ENCODE peak calls at places on chromosomes 13 and 19, in nine cellular contexts. One of them, this sample, is unnamed.

GRCh38 chr13:66635526-66635925 is 594.6 kb downstream of the PCDH9 start:
- DNase-seq in A549: no peak
- DNase-seq in IMR-90: peak
- DNase-seq in fibroblast of mammary gland: peak
- DNase-seq in cardiac fibroblast: peak
- DNase-seq in psoas muscle: no peak
- DNase-seq in right lobe of liver: no peak
- DNase-seq in stomach: no peak
- DNase-seq in Caco-2: no peak
- DNase-seq in this sample: no peak

GRCh38 chr13:112931028-112931934 is 37.7 kb upstream of the MCF2L start:
- DNase-seq in A549: peak
- DNase-seq in IMR-90: peak
- DNase-seq in Caco-2: peak
- DNase-seq in psoas muscle: no peak
- DNase-seq in right lobe of liver: no peak
- DNase-seq in fibroblast of mammary gland: peak
- DNase-seq in stomach: no peak
- DNase-seq in cardiac fibroblast: peak
- DNase-seq in this sample: no peak

GRCh38 chr19:674282-675151 is 1.7 kb upstream of the FSTL3 start:
- DNase-seq in A549: no peak
- DNase-seq in right lobe of liver: no peak
- DNase-seq in IMR-90: no peak
- DNase-seq in fibroblast of mammary gland: no peak
- DNase-seq in psoas muscle: peak
- DNase-seq in Caco-2: no peak
- DNase-seq in stomach: no peak
- DNase-seq in cardiac fibroblast: no peak
- DNase-seq in this sample: no peak

GRCh38 chr19:48713041-48713863 is 6.3 kb downstream of the MAMSTR start:
- DNase-seq in IMR-90: peak
- DNase-seq in cardiac fibroblast: no peak
- DNase-seq in fibroblast of mammary gland: no peak
- DNase-seq in psoas muscle: peak
- DNase-seq in Caco-2: peak
- DNase-seq in right lobe of liver: no peak
- DNase-seq in A549: peak
- DNase-seq in stomach: no peak
- DNase-seq in this sample: peak

GRCh38 chr13:43153436-43154082 is 130.2 kb downstream of the DNAJC15 start:
- DNase-seq in Caco-2: peak
- DNase-seq in psoas muscle: no peak
- DNase-seq in A549: peak
- DNase-seq in cardiac fibroblast: peak
- DNase-seq in right lobe of liver: no peak
- DNase-seq in fibroblast of mammary gland: peak
- DNase-seq in IMR-90: peak
- DNase-seq in stomach: no peak
- DNase-seq in this sample: no peak

GRCh38 chr19:55383789-55384575 is at the start of gene TMEM238:
- DNase-seq in fibroblast of mammary gland: peak
- DNase-seq in Caco-2: peak
- DNase-seq in A549: peak
- DNase-seq in right lobe of liver: peak
- DNase-seq in psoas muscle: peak
- DNase-seq in cardiac fibroblast: peak
- DNase-seq in stomach: peak
- DNase-seq in IMR-90: peak
- DNase-seq in this sample: peak

GRCh38 chr19:3936506-3937442 is 3.9 kb downstream of the NMRK2 start:
- DNase-seq in fibroblast of mammary gland: no peak
- DNase-seq in right lobe of liver: no peak
- DNase-seq in Caco-2: no peak
- DNase-seq in cardiac fibroblast: no peak
- DNase-seq in stomach: no peak
- DNase-seq in IMR-90: no peak
- DNase-seq in A549: no peak
- DNase-seq in psoas muscle: no peak
- DNase-seq in this sample: no peak

GRCh38 chr19:42268142-42268703 is 829 bp upstream of the CIC start:
- DNase-seq in fibroblast of mammary gland: peak
- DNase-seq in cardiac fibroblast: peak
- DNase-seq in psoas muscle: peak
- DNase-seq in Caco-2: peak
- DNase-seq in IMR-90: peak
- DNase-seq in stomach: peak
- DNase-seq in A549: peak
- DNase-seq in right lobe of liver: peak
- DNase-seq in this sample: peak

GRCh38 chr13:59643906-59644626 is 519.7 kb downstream of the DIAPH3 start:
- DNase-seq in Caco-2: peak
- DNase-seq in psoas muscle: no peak
- DNase-seq in stomach: no peak
- DNase-seq in A549: no peak
- DNase-seq in right lobe of liver: no peak
- DNase-seq in IMR-90: no peak
- DNase-seq in fibroblast of mammary gland: no peak
- DNase-seq in cardiac fibroblast: no peak
- DNase-seq in this sample: no peak

GRCh38 chr19:47111081-47111589 is 2.4 kb downstream of the ZC3H4 start:
- DNase-seq in psoas muscle: peak
- DNase-seq in fibroblast of mammary gland: no peak
- DNase-seq in A549: no peak
- DNase-seq in right lobe of liver: no peak
- DNase-seq in cardiac fibroblast: no peak
- DNase-seq in stomach: peak
- DNase-seq in Caco-2: no peak
- DNase-seq in IMR-90: no peak
- DNase-seq in this sample: peak

GRCh38 chr13:98370806-98371553 is 193.9 kb upstream of the RNF113B start:
- DNase-seq in Caco-2: no peak
- DNase-seq in fibroblast of mammary gland: peak
- DNase-seq in IMR-90: peak
- DNase-seq in A549: no peak
- DNase-seq in right lobe of liver: no peak
- DNase-seq in stomach: peak
- DNase-seq in cardiac fibroblast: peak
- DNase-seq in psoas muscle: peak
- DNase-seq in this sample: no peak

GRCh38 chr13:41916173-41916954 is 44.5 kb downstream of the VWA8 start:
- DNase-seq in A549: no peak
- DNase-seq in right lobe of liver: no peak
- DNase-seq in psoas muscle: no peak
- DNase-seq in Caco-2: no peak
- DNase-seq in IMR-90: peak
- DNase-seq in cardiac fibroblast: peak
- DNase-seq in stomach: no peak
- DNase-seq in fibroblast of mammary gland: peak
- DNase-seq in this sample: no peak

GRCh38 chr19:7177926-7178325 is 108.4 kb downstream of the ZNF557 start:
- DNase-seq in IMR-90: peak
- DNase-seq in fibroblast of mammary gland: peak
- DNase-seq in A549: no peak
- DNase-seq in psoas muscle: no peak
- DNase-seq in stomach: no peak
- DNase-seq in cardiac fibroblast: peak
- DNase-seq in Caco-2: no peak
- DNase-seq in right lobe of liver: no peak
- DNase-seq in this sample: no peak

GRCh38 chr13:44237276-44237767 is 136.3 kb upstream of the SERP2 start:
- DNase-seq in Caco-2: no peak
- DNase-seq in IMR-90: peak
- DNase-seq in A549: no peak
- DNase-seq in stomach: no peak
- DNase-seq in fibroblast of mammary gland: peak
- DNase-seq in right lobe of liver: no peak
- DNase-seq in cardiac fibroblast: peak
- DNase-seq in psoas muscle: peak
- DNase-seq in this sample: no peak

GRCh38 chr13:114099191-114099590 is 33.2 kb downstream of the RASA3 start:
- DNase-seq in psoas muscle: peak
- DNase-seq in right lobe of liver: peak
- DNase-seq in cardiac fibroblast: peak
- DNase-seq in stomach: no peak
- DNase-seq in fibroblast of mammary gland: peak
- DNase-seq in A549: peak
- DNase-seq in Caco-2: no peak
- DNase-seq in IMR-90: peak
- DNase-seq in this sample: no peak

GRCh38 chr13:43596924-43597598 is 189.7 kb downstream of the ENOX1 start:
- DNase-seq in Caco-2: no peak
- DNase-seq in right lobe of liver: no peak
- DNase-seq in IMR-90: no peak
- DNase-seq in fibroblast of mammary gland: no peak
- DNase-seq in psoas muscle: no peak
- DNase-seq in stomach: no peak
- DNase-seq in cardiac fibroblast: no peak
- DNase-seq in A549: no peak
- DNase-seq in this sample: no peak

GRCh38 chr19:42199440-42200115 is 17.9 kb downstream of the DEDD2 start:
- DNase-seq in cardiac fibroblast: no peak
- DNase-seq in fibroblast of mammary gland: no peak
- DNase-seq in stomach: peak
- DNase-seq in Caco-2: no peak
- DNase-seq in IMR-90: no peak
- DNase-seq in A549: no peak
- DNase-seq in right lobe of liver: peak
- DNase-seq in psoas muscle: peak
- DNase-seq in this sample: peak

GRCh38 chr19:50695251-50696064 is 24.1 kb downstream of the SHANK1 start:
- DNase-seq in right lobe of liver: no peak
- DNase-seq in A549: no peak
- DNase-seq in IMR-90: no peak
- DNase-seq in Caco-2: peak
- DNase-seq in stomach: no peak
- DNase-seq in cardiac fibroblast: peak
- DNase-seq in fibroblast of mammary gland: no peak
- DNase-seq in psoas muscle: peak
- DNase-seq in this sample: peak

GRCh38 chr13:106573855-106574254 is 5.9 kb upstream of the ARGLU1 start:
- DNase-seq in cardiac fibroblast: peak
- DNase-seq in right lobe of liver: no peak
- DNase-seq in stomach: peak
- DNase-seq in A549: no peak
- DNase-seq in IMR-90: peak
- DNase-seq in fibroblast of mammary gland: peak
- DNase-seq in psoas muscle: peak
- DNase-seq in Caco-2: no peak
- DNase-seq in this sample: no peak

GRCh38 chr13:111117289-111117688 is 2.2 kb downstream of the ARHGEF7 start:
- DNase-seq in psoas muscle: no peak
- DNase-seq in A549: no peak
- DNase-seq in Caco-2: no peak
- DNase-seq in IMR-90: no peak
- DNase-seq in stomach: no peak
- DNase-seq in fibroblast of mammary gland: peak
- DNase-seq in right lobe of liver: no peak
- DNase-seq in cardiac fibroblast: no peak
- DNase-seq in this sample: no peak

GRCh38 chr13:33213797-33214196 is 71.8 kb downstream of the STARD13 start:
- DNase-seq in psoas muscle: no peak
- DNase-seq in right lobe of liver: no peak
- DNase-seq in stomach: peak
- DNase-seq in fibroblast of mammary gland: peak
- DNase-seq in cardiac fibroblast: peak
- DNase-seq in IMR-90: peak
- DNase-seq in Caco-2: no peak
- DNase-seq in A549: no peak
- DNase-seq in this sample: no peak
- H3K4me3 ChIP-seq in psoas muscle: no peak
- H3K4me3 ChIP-seq in right lobe of liver: no peak
- H3K4me3 ChIP-seq in stomach: no peak
- H3K4me3 ChIP-seq in fibroblast of mammary gland: no peak
- H3K4me3 ChIP-seq in cardiac fibroblast: no peak
- H3K4me3 ChIP-seq in IMR-90: peak
- H3K4me3 ChIP-seq in Caco-2: no peak
- H3K4me3 ChIP-seq in A549: no peak
- H3K4me3 ChIP-seq in this sample: no peak

GRCh38 chr19:30563691-30564090 is 191.5 kb downstream of the ZNF536 start:
- DNase-seq in A549: no peak
- DNase-seq in IMR-90: no peak
- DNase-seq in stomach: no peak
- DNase-seq in psoas muscle: no peak
- DNase-seq in Caco-2: no peak
- DNase-seq in cardiac fibroblast: no peak
- DNase-seq in right lobe of liver: no peak
- DNase-seq in fibroblast of mammary gland: no peak
- DNase-seq in this sample: no peak
- H3K4me3 ChIP-seq in A549: no peak
- H3K4me3 ChIP-seq in IMR-90: no peak
- H3K4me3 ChIP-seq in stomach: no peak
- H3K4me3 ChIP-seq in psoas muscle: no peak
- H3K4me3 ChIP-seq in Caco-2: no peak
- H3K4me3 ChIP-seq in cardiac fibroblast: no peak
- H3K4me3 ChIP-seq in right lobe of liver: no peak
- H3K4me3 ChIP-seq in fibroblast of mammary gland: no peak
- H3K4me3 ChIP-seq in this sample: no peak

GRCh38 chr19:33063356-33064116 is 1.2 kb downstream of the RHPN2 start:
- DNase-seq in fibroblast of mammary gland: peak
- DNase-seq in Caco-2: peak
- DNase-seq in stomach: peak
- DNase-seq in IMR-90: peak
- DNase-seq in right lobe of liver: peak
- DNase-seq in psoas muscle: no peak
- DNase-seq in cardiac fibroblast: peak
- DNase-seq in A549: no peak
- DNase-seq in this sample: no peak
- H3K4me3 ChIP-seq in fibroblast of mammary gland: peak
- H3K4me3 ChIP-seq in Caco-2: peak
- H3K4me3 ChIP-seq in stomach: peak
- H3K4me3 ChIP-seq in IMR-90: peak
- H3K4me3 ChIP-seq in right lobe of liver: peak
- H3K4me3 ChIP-seq in psoas muscle: peak
- H3K4me3 ChIP-seq in cardiac fibroblast: peak
- H3K4me3 ChIP-seq in A549: peak
- H3K4me3 ChIP-seq in this sample: no peak

DNA sequence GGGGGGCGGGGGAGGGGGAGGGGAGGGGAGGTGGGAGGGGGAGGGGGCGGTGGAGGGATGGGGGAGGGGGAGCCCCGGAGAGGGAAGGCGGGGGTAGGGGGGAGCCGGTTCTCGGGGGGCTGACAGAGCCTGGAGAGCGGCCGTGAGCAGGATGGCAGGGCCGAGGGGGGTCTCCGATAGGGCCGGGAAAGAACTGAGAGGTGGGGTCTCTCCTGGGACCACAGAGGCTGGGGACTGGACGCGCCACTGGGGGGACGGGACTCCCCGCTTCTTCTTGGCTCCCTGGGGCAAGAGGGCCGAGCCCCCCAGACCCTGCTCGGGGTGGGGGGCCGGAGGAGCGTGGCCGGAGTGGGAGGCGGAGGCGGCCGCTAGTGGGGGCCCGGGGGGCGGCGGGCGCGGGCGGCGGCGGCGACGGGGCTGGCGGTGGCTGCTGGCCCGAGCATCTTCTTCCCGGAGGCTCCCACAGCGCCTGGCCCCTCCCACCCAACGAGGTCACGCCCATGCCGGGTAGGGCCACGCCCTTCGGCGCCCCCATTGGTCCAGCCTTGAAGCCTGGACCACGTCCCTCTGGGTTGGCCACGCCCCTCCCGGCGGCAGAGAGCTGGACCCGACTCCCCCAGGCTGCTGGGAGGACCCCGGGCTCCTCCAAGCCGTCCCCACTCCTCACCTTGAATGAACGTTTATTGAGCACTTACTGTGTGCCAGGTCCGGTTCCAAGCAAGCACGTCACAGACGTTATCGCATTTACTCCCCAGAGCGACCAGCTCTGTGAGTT is at the start of gene NOVA2:
- DNase-seq in A549: peak
- DNase-seq in cardiac fibroblast: peak
- DNase-seq in right lobe of liver: peak
- DNase-seq in fibroblast of mammary gland: peak
- DNase-seq in psoas muscle: peak
- DNase-seq in IMR-90: peak
- DNase-seq in stomach: peak
- DNase-seq in Caco-2: peak
- DNase-seq in this sample: peak
- H3K4me3 ChIP-seq in A549: peak
- H3K4me3 ChIP-seq in cardiac fibroblast: peak
- H3K4me3 ChIP-seq in right lobe of liver: peak
- H3K4me3 ChIP-seq in fibroblast of mammary gland: no peak
- H3K4me3 ChIP-seq in psoas muscle: peak
- H3K4me3 ChIP-seq in IMR-90: peak
- H3K4me3 ChIP-seq in stomach: peak
- H3K4me3 ChIP-seq in Caco-2: peak
- H3K4me3 ChIP-seq in this sample: no peak